ENCODE peak calls at places on chromosome 22, in eight cellular contexts. One of them, this sample, is unnamed.

GRCh38 chr22:30752771-30753170 is 58.1 kb downstream of the OSBP2 start:
- DNase-seq in Kasumi-1: no peak
- DNase-seq in ACHN: no peak
- DNase-seq in stimulated activated CD8-positive, alpha-beta memory T cell treated with anti-CD3 and anti-CD28 coated beads, Interleukin-7, amount 100 ng/mL, for 48 hours: no peak
- DNase-seq in mammary epithelial cell: no peak
- DNase-seq in endothelial cell: no peak
- DNase-seq in body of pancreas: no peak
- DNase-seq in activated T-helper 9 cell treated with anti-CD3 and anti-CD28 coated beads, Interleukin-2, amount 50 U/mL, for 16 hours: no peak
- DNase-seq in this sample: no peak

GRCh38 chr22:23751441-23751996 is 607 bp upstream of the ZNF70 start:
- DNase-seq in Kasumi-1: no peak
- DNase-seq in body of pancreas: peak; percentile 42
- DNase-seq in ACHN: peak; percentile 34
- DNase-seq in mammary epithelial cell: no peak
- DNase-seq in activated T-helper 9 cell treated with anti-CD3 and anti-CD28 coated beads, Interleukin-2, amount 50 U/mL, for 16 hours: no peak
- DNase-seq in endothelial cell: no peak
- DNase-seq in stimulated activated CD8-positive, alpha-beta memory T cell treated with anti-CD3 and anti-CD28 coated beads, Interleukin-7, amount 100 ng/mL, for 48 hours: no peak
- DNase-seq in this sample: no peak

GRCh38 chr22:48602805-48603518 is 1224.7 kb downstream of the BRD1 start:
- DNase-seq in activated T-helper 9 cell treated with anti-CD3 and anti-CD28 coated beads, Interleukin-2, amount 50 U/mL, for 16 hours: no peak
- DNase-seq in body of pancreas: no peak
- DNase-seq in ACHN: no peak
- DNase-seq in mammary epithelial cell: no peak
- DNase-seq in endothelial cell: no peak
- DNase-seq in Kasumi-1: no peak
- DNase-seq in stimulated activated CD8-positive, alpha-beta memory T cell treated with anti-CD3 and anti-CD28 coated beads, Interleukin-7, amount 100 ng/mL, for 48 hours: no peak
- DNase-seq in this sample: no peak

GRCh38 chr22:40463017-40463631 is 92.7 kb downstream of the SGSM3 start:
- DNase-seq in mammary epithelial cell: no peak
- DNase-seq in Kasumi-1: peak; percentile 95
- DNase-seq in activated T-helper 9 cell treated with anti-CD3 and anti-CD28 coated beads, Interleukin-2, amount 50 U/mL, for 16 hours: peak; percentile 13
- DNase-seq in endothelial cell: no peak
- DNase-seq in body of pancreas: peak; percentile 22
- DNase-seq in ACHN: no peak
- DNase-seq in stimulated activated CD8-positive, alpha-beta memory T cell treated with anti-CD3 and anti-CD28 coated beads, Interleukin-7, amount 100 ng/mL, for 48 hours: peak; percentile 56
- DNase-seq in this sample: peak; percentile 47

GRCh38 chr22:17699696-17700330 is 61.3 kb downstream of the BCL2L13 start:
- DNase-seq in activated T-helper 9 cell treated with anti-CD3 and anti-CD28 coated beads, Interleukin-2, amount 50 U/mL, for 16 hours: no peak
- DNase-seq in endothelial cell: no peak
- DNase-seq in Kasumi-1: no peak
- DNase-seq in ACHN: no peak
- DNase-seq in mammary epithelial cell: no peak
- DNase-seq in stimulated activated CD8-positive, alpha-beta memory T cell treated with anti-CD3 and anti-CD28 coated beads, Interleukin-7, amount 100 ng/mL, for 48 hours: no peak
- DNase-seq in body of pancreas: no peak
- DNase-seq in this sample: no peak

GRCh38 chr22:30823015-30823370 is 128.3 kb downstream of the OSBP2 start:
- DNase-seq in stimulated activated CD8-positive, alpha-beta memory T cell treated with anti-CD3 and anti-CD28 coated beads, Interleukin-7, amount 100 ng/mL, for 48 hours: no peak
- DNase-seq in activated T-helper 9 cell treated with anti-CD3 and anti-CD28 coated beads, Interleukin-2, amount 50 U/mL, for 16 hours: no peak
- DNase-seq in ACHN: no peak
- DNase-seq in Kasumi-1: no peak
- DNase-seq in endothelial cell: peak; percentile 50
- DNase-seq in body of pancreas: no peak
- DNase-seq in mammary epithelial cell: no peak
- DNase-seq in this sample: no peak

GRCh38 chr22:23530766-23531282 is 49.3 kb downstream of the IGLL1 start:
- DNase-seq in mammary epithelial cell: no peak
- DNase-seq in ACHN: no peak
- DNase-seq in endothelial cell: no peak
- DNase-seq in activated T-helper 9 cell treated with anti-CD3 and anti-CD28 coated beads, Interleukin-2, amount 50 U/mL, for 16 hours: no peak
- DNase-seq in Kasumi-1: no peak
- DNase-seq in stimulated activated CD8-positive, alpha-beta memory T cell treated with anti-CD3 and anti-CD28 coated beads, Interleukin-7, amount 100 ng/mL, for 48 hours: no peak
- DNase-seq in body of pancreas: no peak
- DNase-seq in this sample: no peak

GRCh38 chr22:17370036-17370765 is 941 bp downstream of the CECR2 start:
- DNase-seq in ACHN: no peak
- DNase-seq in endothelial cell: peak; percentile 55
- DNase-seq in Kasumi-1: no peak
- DNase-seq in mammary epithelial cell: no peak
- DNase-seq in body of pancreas: no peak
- DNase-seq in activated T-helper 9 cell treated with anti-CD3 and anti-CD28 coated beads, Interleukin-2, amount 50 U/mL, for 16 hours: no peak
- DNase-seq in stimulated activated CD8-positive, alpha-beta memory T cell treated with anti-CD3 and anti-CD28 coated beads, Interleukin-7, amount 100 ng/mL, for 48 hours: no peak
- DNase-seq in this sample: no peak

GRCh38 chr22:40414306-40414705 is 43.9 kb downstream of the SGSM3 start:
- DNase-seq in body of pancreas: no peak
- DNase-seq in ACHN: peak; percentile 71
- DNase-seq in Kasumi-1: no peak
- DNase-seq in activated T-helper 9 cell treated with anti-CD3 and anti-CD28 coated beads, Interleukin-2, amount 50 U/mL, for 16 hours: no peak
- DNase-seq in endothelial cell: no peak
- DNase-seq in stimulated activated CD8-positive, alpha-beta memory T cell treated with anti-CD3 and anti-CD28 coated beads, Interleukin-7, amount 100 ng/mL, for 48 hours: no peak
- DNase-seq in mammary epithelial cell: peak; percentile 71
- DNase-seq in this sample: no peak

GRCh38 chr22:50206599-50206998 is 5.8 kb downstream of the SELENOO start:
- DNase-seq in activated T-helper 9 cell treated with anti-CD3 and anti-CD28 coated beads, Interleukin-2, amount 50 U/mL, for 16 hours: no peak
- DNase-seq in ACHN: peak; percentile 24
- DNase-seq in mammary epithelial cell: no peak
- DNase-seq in Kasumi-1: no peak
- DNase-seq in body of pancreas: no peak
- DNase-seq in stimulated activated CD8-positive, alpha-beta memory T cell treated with anti-CD3 and anti-CD28 coated beads, Interleukin-7, amount 100 ng/mL, for 48 hours: no peak
- DNase-seq in endothelial cell: peak; percentile 59
- DNase-seq in this sample: no peak

GRCh38 chr22:39917091-39917703 is 16.3 kb downstream of the GRAP2 start:
- DNase-seq in body of pancreas: no peak
- DNase-seq in activated T-helper 9 cell treated with anti-CD3 and anti-CD28 coated beads, Interleukin-2, amount 50 U/mL, for 16 hours: no peak
- DNase-seq in stimulated activated CD8-positive, alpha-beta memory T cell treated with anti-CD3 and anti-CD28 coated beads, Interleukin-7, amount 100 ng/mL, for 48 hours: no peak
- DNase-seq in ACHN: no peak
- DNase-seq in mammary epithelial cell: no peak
- DNase-seq in endothelial cell: no peak
- DNase-seq in Kasumi-1: no peak
- DNase-seq in this sample: no peak

GRCh38 chr22:18952022-18952421 is 15.9 kb upstream of the PRODH start:
- DNase-seq in mammary epithelial cell: no peak
- DNase-seq in Kasumi-1: no peak
- DNase-seq in body of pancreas: no peak
- DNase-seq in stimulated activated CD8-positive, alpha-beta memory T cell treated with anti-CD3 and anti-CD28 coated beads, Interleukin-7, amount 100 ng/mL, for 48 hours: no peak
- DNase-seq in endothelial cell: peak; percentile 1
- DNase-seq in ACHN: no peak
- DNase-seq in activated T-helper 9 cell treated with anti-CD3 and anti-CD28 coated beads, Interleukin-2, amount 50 U/mL, for 16 hours: no peak
- DNase-seq in this sample: no peak

This sample was measured in activated T-helper 2 cell treated with anti-CD3 and anti-CD28 coated beads, Interferon-gamma antibody, Interleukin-2, Interleukin-4, amounts not matched to agents 10 μg/mL and 5 μg/mL and 100 μg/mL, durations not matched to agents 14 hours and 24 hours and 36 hours.